ENCODE peak calls at places on chromosomes 16 and 17, in seven cellular contexts. V, A, K, P, R, Q and D are unnamed samples.

GRCh38 chr17:1762233-1762905 is 509 bp downstream of the SERPINF1 start:
- DNase-seq in K (peak; percentile 77), V (no peak), P (no peak), R (no peak), Q (no peak), A (peak; percentile 57), D (no peak)

GRCh38 chr16:89643769-89644300 is 13.7 kb downstream of the CHMP1A start:
- DNase-seq in K (no peak), R (no peak), Q (no peak), A (no peak), V (no peak), P (no peak), D (no peak)

GRCh38 chr17:27529230-27529796 is 73.1 kb downstream of the KSR1 start:
- DNase-seq in K (no peak), Q (no peak), V (no peak), R (no peak), A (no peak), P (no peak), D (no peak)

GRCh38 chr16:82037666-82038065 is 2.6 kb downstream of the HSD17B2 start:
- DNase-seq in A (no peak), Q (no peak), V (no peak), R (no peak), P (no peak), K (no peak), D (no peak)

GRCh38 chr17:62675701-62676100 is 48.2 kb downstream of the MRC2 start:
- DNase-seq in K (peak; percentile 43), Q (no peak), V (no peak), R (no peak), P (no peak), A (no peak), D (no peak)

GRCh38 chr17:72357764-72358365 is 237.0 kb downstream of the SOX9 start:
- DNase-seq in K (no peak), P (no peak), R (no peak), A (no peak), V (no peak), Q (no peak), D (no peak)

GRCh38 chr16:63188076-63188771 is 1152.0 kb upstream of the CDH8 start:
- DNase-seq in R (no peak), A (no peak), V (no peak), P (no peak), K (no peak), Q (no peak), D (no peak)

GRCh38 chr17:68507581-68507980 is 4.6 kb upstream of the PRKAR1A start:
- DNase-seq in V (no peak), P (no peak), A (no peak), R (no peak), K (no peak), Q (no peak), D (no peak)

GRCh38 chr17:52124561-52124960 is 34.0 kb downstream of the CA10 start:
- DNase-seq in R (no peak), V (no peak), A (no peak), Q (no peak), K (no peak), P (no peak), D (no peak)

GRCh38 chr17:55072910-55073309 is 104.3 kb downstream of the STXBP4 start:
- DNase-seq in K (no peak), P (no peak), V (no peak), A (no peak), Q (no peak), R (no peak), D (no peak)

GRCh38 chr17:60154616-60155426 is 5.0 kb downstream of the CA4 start:
- DNase-seq in K (peak; percentile 71), V (peak; percentile 32), A (peak; percentile 79), P (no peak), Q (no peak), R (no peak), D (no peak)

DNA sequence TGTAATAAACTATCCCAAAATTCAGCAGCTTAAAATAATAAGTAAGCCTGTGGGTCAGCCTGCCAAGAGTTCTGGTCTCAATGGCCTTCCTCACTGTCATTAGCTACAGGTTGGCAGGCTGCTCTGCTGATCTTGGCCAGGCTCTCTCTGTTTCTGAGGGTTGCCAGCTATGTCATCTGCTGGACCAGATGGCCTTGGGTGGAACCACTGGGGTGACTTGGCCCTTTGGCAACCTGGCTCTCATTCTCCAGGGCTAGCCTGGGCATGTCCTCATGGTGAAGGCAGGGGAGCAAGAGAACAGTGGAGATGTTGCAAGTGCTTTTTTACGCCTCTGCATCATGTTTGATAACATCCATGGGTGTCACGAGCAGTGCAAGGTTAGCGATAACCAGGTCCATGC is 13.9 kb downstream of the ITGAM start:
- DNase-seq in A (no peak), K (no peak), R (no peak), V (no peak), P (no peak), Q (no peak), D (no peak)
- H3K4me3 ChIP-seq in A (no peak overlapping the region), K (no peak overlapping the region), R (no peak overlapping the region), V (no peak overlapping the region), P (no peak overlapping the region), Q (no peak overlapping the region), D (no peak overlapping the region)

DNA sequence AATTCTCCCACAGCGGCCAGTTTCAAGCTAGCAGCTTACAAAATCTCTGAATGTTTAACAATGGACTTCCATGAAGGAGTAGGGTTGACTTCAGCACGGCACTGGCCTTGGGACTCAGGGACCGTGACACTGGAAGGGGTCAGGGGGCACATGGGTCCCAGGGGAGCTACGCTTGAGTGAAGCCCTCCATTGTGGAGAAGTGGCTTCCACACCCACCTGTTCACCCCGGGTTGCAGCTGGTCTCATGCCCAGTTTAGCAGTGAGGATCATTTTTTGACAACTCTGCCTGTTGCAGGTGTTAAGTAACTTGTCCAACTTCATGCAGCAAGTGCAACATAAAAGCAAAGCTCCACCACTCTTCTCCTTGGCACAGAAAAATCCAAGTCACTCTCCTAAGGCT is 510.2 kb downstream of the CDH13 start:
- DNase-seq in K (no peak), P (no peak), R (no peak), V (no peak), A (no peak), Q (no peak), D (no peak)
- H3K4me3 ChIP-seq in K (no peak overlapping the region), P (no peak overlapping the region), R (peak overlapping the region; percentile 33), V (no peak overlapping the region), A (no peak overlapping the region), Q (no peak overlapping the region), D (peak overlapping the region; percentile 8)

GRCh38 chr17:45429338-45430005 is 3.2 kb downstream of the ARHGAP27 start:
- DNase-seq in Q (no peak), P (no peak), A (no peak), K (peak; percentile 90), V (peak; percentile 43), R (no peak), D (no peak)
- H3K4me3 ChIP-seq in Q (peak overlapping the region; percentile 19), P (no peak overlapping the region), A (no peak overlapping the region), K (no peak overlapping the region), V (no peak overlapping the region), R (peak overlapping the region; percentile 73), D (no peak overlapping the region)

GRCh38 chr17:40110457-40110856 is 10.1 kb upstream of the NR1D1 start:
- DNase-seq in V (no peak), K (no peak), R (no peak), P (no peak), A (no peak), Q (no peak), D (no peak)
- H3K4me3 ChIP-seq in V (no peak overlapping the region), K (no peak overlapping the region), R (no peak overlapping the region), P (no peak overlapping the region), A (no peak overlapping the region), Q (peak overlapping the region; percentile 53), D (no peak overlapping the region)

DNA sequence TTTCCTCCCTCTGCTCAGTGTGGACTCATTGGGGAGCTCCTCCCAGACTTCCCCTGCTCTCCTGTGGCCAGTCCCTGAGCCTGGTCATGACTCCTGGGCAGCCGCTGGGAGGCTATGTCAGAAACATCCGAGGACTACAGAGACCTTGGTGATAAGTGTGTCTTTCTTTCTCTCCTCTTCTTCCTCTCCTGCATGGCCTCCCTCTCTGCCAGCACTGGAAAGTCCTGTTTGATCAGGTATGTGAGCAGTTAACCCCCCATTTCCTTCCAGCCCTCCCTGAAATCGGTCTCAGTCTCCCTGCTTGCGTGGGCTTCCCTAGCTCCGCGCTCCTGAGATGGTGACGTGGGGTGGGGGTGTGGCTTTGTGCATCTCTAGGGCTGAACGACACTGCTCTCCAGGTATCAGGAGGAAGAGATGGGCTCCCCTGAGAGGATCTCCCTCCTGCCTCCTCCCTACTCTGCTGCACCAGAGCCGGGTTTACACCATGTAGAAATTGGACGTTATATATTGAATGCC is 2.1 kb downstream of the RHBDL3 start:
- DNase-seq in P (no peak), R (no peak), V (no peak), Q (no peak), K (peak; percentile 80), A (no peak), D (no peak)
- H3K4me3 ChIP-seq in P (no peak overlapping the region), R (no peak overlapping the region), V (no peak overlapping the region), Q (peak overlapping the region; percentile 7), K (no peak overlapping the region), A (no peak overlapping the region), D (no peak overlapping the region)

GRCh38 chr16:11310634-11310977 is 29.5 kb upstream of the PRM1 start:
- DNase-seq in P (no peak), K (no peak), R (no peak), A (no peak), V (no peak), Q (no peak), D (no peak)

GRCh38 chr16:11314309-11314894 is 30.9 kb upstream of the RMI2 start:
- DNase-seq in A (no peak), K (no peak), V (no peak), Q (no peak), R (no peak), P (no peak), D (no peak)

GRCh38 chr16:11313493-11314308 is 31.6 kb upstream of the RMI2 start:
- DNase-seq in K (no peak), V (no peak), Q (no peak), P (no peak), R (no peak), A (no peak), D (no peak)

GRCh38 chr16:11310997-11311561 is 29.9 kb upstream of the PRM1 start:
- DNase-seq in R (no peak), A (no peak), K (no peak), V (no peak), P (no peak), Q (no peak), D (no peak)

GRCh38 chr16:11312718-11313492 is 31.8 kb upstream of the PRM1 start:
- DNase-seq in Q (no peak), R (no peak), A (no peak), V (no peak), K (peak; percentile 83), P (peak; percentile 45), D (no peak)
- H3K4me3 ChIP-seq in Q (peak overlapping the region; percentile 27), R (no peak overlapping the region), A (no peak overlapping the region), V (no peak overlapping the region), K (no peak overlapping the region), P (no peak overlapping the region), D (no peak overlapping the region)